ENCODE peak calls at places on chromosomes 5 and 9, in seven cellular contexts. T is A549, Z is astrocyte of the cerebellum, D is choroid plexus epithelial cell, F is AG04450, A is Panc1, S is neural progenitor cell. I is an unnamed sample.

GRCh38 chr5:116865651-116866050 is 291.0 kb upstream of the SEMA6A start:
- DNase-seq in F (no peak), T (no peak), Z (no peak), S (peak), D (no peak), A (no peak), I (no peak)

GRCh38 chr5:311963-312362 is 9.6 kb upstream of the AHRR start:
- DNase-seq in S (no peak), D (no peak), F (no peak), Z (no peak), T (no peak), A (no peak), I (no peak)

GRCh38 chr5:20034717-20035116 is 46.7 kb upstream of the CDH18 start:
- DNase-seq in A (no peak), F (no peak), Z (no peak), S (no peak), D (no peak), T (no peak), I (no peak)

GRCh38 chr5:132180134-132180745 is 47.4 kb downstream of the P4HA2 start:
- DNase-seq in F (peak), S (peak), Z (peak), T (peak), A (peak), D (peak), I (peak)

GRCh38 chr9:88949961-88950340 is 41.3 kb upstream of the S1PR3 start:
- DNase-seq in Z (no peak), D (peak), A (no peak), S (no peak), T (peak), F (no peak), I (no peak)

GRCh38 chr5:181167814-181168488 is 20.6 kb downstream of the OR2V2 start:
- DNase-seq in S (peak), A (no peak), T (peak), D (no peak), Z (no peak), F (no peak), I (no peak)

GRCh38 chr5:115351356-115352195 is 55.1 kb upstream of the CCDC112 start:
- DNase-seq in A (no peak), S (no peak), Z (no peak), D (peak), F (peak), T (peak), I (no peak)

GRCh38 chr9:102459828-102460227 is 535.3 kb upstream of the CYLC2 start:
- DNase-seq in T (no peak), S (no peak), A (no peak), Z (no peak), D (no peak), F (no peak), I (no peak)

GRCh38 chr9:14348241-14349140 is 34.5 kb upstream of the NFIB start:
- DNase-seq in A (no peak), S (peak), D (peak), Z (no peak), F (no peak), T (no peak), I (no peak)

GRCh38 chr9:89408628-89409101 is 89.2 kb downstream of the SEMA4D start:
- DNase-seq in T (no peak), F (no peak), S (no peak), Z (no peak), D (no peak), A (no peak), I (no peak)

GRCh38 chr5:17305964-17306725 is 88.7 kb downstream of the BASP1 start:
- DNase-seq in F (no peak), Z (peak), S (no peak), D (peak), T (peak), A (peak), I (peak)

GRCh38 chr5:72465601-72466563 is 41.3 kb downstream of the ZNF366 start:
- DNase-seq in A (no peak), S (no peak), F (no peak), D (peak), T (no peak), Z (no peak), I (peak)

GRCh38 chr5:51977014-51977413 is 593.8 kb downstream of the ISL1 start:
- DNase-seq in T (no peak), F (no peak), A (no peak), Z (no peak), S (no peak), D (no peak), I (no peak)

GRCh38 chr9:87880116-87880515 is 2.6 kb upstream of the SPATA31E1 start:
- DNase-seq in F (no peak), T (no peak), A (no peak), Z (no peak), S (no peak), D (peak), I (no peak)

GRCh38 chr9:94534901-94535300 is 20.0 kb upstream of the PCAT7 start:
- DNase-seq in Z (no peak), S (no peak), A (no peak), D (no peak), F (no peak), T (no peak), I (no peak)

GRCh38 chr5:83227611-83228010 is 150.3 kb downstream of the XRCC4 start:
- DNase-seq in D (peak), Z (no peak), F (no peak), S (no peak), T (no peak), A (no peak), I (no peak)

GRCh38 chr5:83474170-83474796 is 2.7 kb downstream of the VCAN start:
- DNase-seq in F (peak), A (no peak), Z (peak), S (peak), D (peak), T (peak), I (peak)

GRCh38 chr9:112582371-112582770 is 95.7 kb downstream of the KIAA1958 start:
- DNase-seq in T (no peak), Z (no peak), A (no peak), S (no peak), F (no peak), D (no peak), I (no peak)

GRCh38 chr9:21023861-21024260 is 7.6 kb downstream of the HACD4 start:
- DNase-seq in A (no peak), D (no peak), Z (no peak), T (no peak), F (no peak), S (no peak), I (no peak)

GRCh38 chr5:78983601-78984000 is 1.5 kb downstream of the ARSB start:
- DNase-seq in T (no peak), F (no peak), D (no peak), S (no peak), Z (no peak), A (no peak), I (no peak)

GRCh38 chr9:16884952-16885513 is 14.6 kb upstream of the BNC2 start:
- DNase-seq in Z (no peak), S (no peak), A (no peak), T (no peak), D (peak), F (peak), I (peak)

GRCh38 chr5:151742870-151743294 is 15.5 kb downstream of the ATOX1 start:
- DNase-seq in Z (peak), S (peak), D (peak), T (peak), A (peak), F (peak), I (no peak)

GRCh38 chr5:157198277-157199058 is 17.8 kb downstream of the ITK start:
- DNase-seq in T (no peak), F (no peak), Z (no peak), A (no peak), D (no peak), S (no peak), I (no peak)

GRCh38 chr9:127796899-127797370 is 5.7 kb upstream of the FPGS start:
- DNase-seq in F (no peak), S (peak), Z (no peak), D (peak), A (no peak), T (no peak), I (no peak)

GRCh38 chr9:99666571-99666970 is 155.1 kb upstream of the NR4A3 start:
- DNase-seq in T (no peak), F (no peak), D (peak), A (no peak), S (no peak), Z (no peak), I (no peak)

GRCh38 chr5:127702913-127703575 is at the start of gene CCDC192:
- DNase-seq in A (no peak), D (no peak), T (no peak), Z (no peak), F (no peak), S (peak), I (no peak)

GRCh38 chr5:134224905-134225779 is 731 bp downstream of the PPP2CA start:
- DNase-seq in F (no peak), S (peak), D (peak), A (no peak), Z (peak), T (peak), I (no peak)

GRCh38 chr9:35728041-35728971 is 3.7 kb downstream of the TLN1 start:
- DNase-seq in Z (peak), A (no peak), T (peak), D (peak), F (peak), S (peak), I (peak)

GRCh38 chr5:107630184-107630583 is 40.6 kb downstream of the EFNA5 start:
- DNase-seq in D (no peak), F (no peak), T (no peak), Z (no peak), A (no peak), S (no peak), I (no peak)

GRCh38 chr9:136538599-136539426 is 7.0 kb downstream of the NOTCH1 start:
- DNase-seq in T (no peak), S (no peak), Z (no peak), D (no peak), F (no peak), A (no peak), I (no peak)

GRCh38 chr5:2741946-2742345 is 9.5 kb downstream of the IRX2 start:
- DNase-seq in Z (no peak), D (no peak), F (no peak), A (no peak), S (no peak), T (no peak), I (no peak)

GRCh38 chr5:2739360-2740050 is 12.0 kb downstream of the IRX2 start:
- DNase-seq in S (peak), Z (no peak), D (peak), A (no peak), F (no peak), T (no peak), I (no peak)

GRCh38 chr5:2738700-2739359 is 12.6 kb downstream of the IRX2 start:
- DNase-seq in A (no peak), T (no peak), Z (no peak), F (no peak), D (no peak), S (no peak), I (no peak)

GRCh38 chr5:2740849-2741555 is 10.5 kb downstream of the IRX2 start:
- DNase-seq in F (no peak), S (peak), Z (no peak), A (no peak), T (no peak), D (no peak), I (no peak)

GRCh38 chr5:2740051-2740848 is 11.2 kb downstream of the IRX2 start:
- DNase-seq in F (no peak), T (no peak), Z (no peak), S (peak), A (no peak), D (no peak), I (no peak)
- H3K4me3 ChIP-seq in F (no peak), T (peak), Z (peak), S (peak), A (no peak), D (no peak), I (no peak)

GRCh38 chr5:35783551-35783950 is 73.1 kb upstream of the IL7R start:
- DNase-seq in S (no peak), Z (no peak), T (no peak), F (no peak), D (no peak), A (no peak), I (no peak)
- TF ChIP-seq CTCF in S (no peak), Z (no peak), T (no peak), F (no peak), D (no peak), A (no peak), I (no peak)

GRCh38 chr9:107547772-107548297 is 58.3 kb upstream of the KLF4 start:
- DNase-seq in F (no peak), A (no peak), S (no peak), Z (no peak), T (no peak), D (no peak), I (no peak)
- H3K4me3 ChIP-seq in F (no peak), A (no peak), S (no peak), Z (no peak), T (no peak), D (no peak), I (no peak)

GRCh38 chr9:92029553-92029952 is 79.5 kb upstream of the ROR2 start:
- DNase-seq in D (no peak), A (no peak), T (no peak), S (no peak), F (no peak), Z (no peak), I (no peak)

GRCh38 chr9:92030367-92030766 is 80.3 kb upstream of the ROR2 start:
- DNase-seq in A (no peak), S (no peak), T (no peak), Z (no peak), D (no peak), F (no peak), I (no peak)

DNA sequence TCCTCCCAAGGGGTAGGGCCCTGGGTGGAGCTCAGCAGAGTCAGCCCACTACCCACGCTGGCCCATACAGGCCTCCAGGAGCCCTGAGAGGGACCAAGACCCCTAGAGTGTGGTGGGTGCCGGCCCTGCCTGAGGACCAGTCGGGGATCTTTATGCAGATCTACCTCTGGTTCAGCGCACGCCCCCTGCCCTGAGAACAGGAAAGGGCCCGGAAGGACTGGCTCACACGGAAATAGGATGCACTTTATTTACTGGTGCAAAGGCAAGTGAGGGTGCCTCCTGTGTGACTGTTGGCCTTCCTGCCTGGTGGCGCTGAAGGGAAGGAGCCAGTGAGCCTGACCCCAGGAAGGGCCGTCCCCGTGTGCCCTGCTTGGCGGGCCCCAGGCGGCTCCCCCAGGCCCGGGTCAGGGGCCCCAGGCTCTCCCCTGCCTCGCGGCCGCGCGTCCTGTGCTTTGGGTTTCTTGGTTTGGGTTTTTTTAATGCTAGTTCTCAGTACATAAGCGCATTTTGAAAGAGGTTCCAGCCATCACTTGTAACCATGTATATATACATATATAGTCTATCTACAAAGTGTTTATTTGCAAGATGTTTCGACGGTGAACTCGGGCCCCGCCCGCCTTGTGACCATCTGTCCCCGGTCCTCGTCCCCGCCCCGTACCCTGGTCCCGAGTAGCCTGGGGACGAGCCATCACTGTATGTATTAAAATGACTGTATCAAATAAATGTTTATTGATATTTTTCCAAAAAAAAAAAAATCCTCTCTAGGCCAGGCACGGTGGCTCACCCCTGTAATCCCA is 76.4 kb upstream of the ROR2 start:
- DNase-seq in F (no peak), A (no peak), S (no peak), D (no peak), T (no peak), Z (no peak), I (no peak)
- TF ChIP-seq CTCF in F (no peak), A (no peak), S (no peak), D (no peak), T (no peak), Z (no peak), I (no peak)

GRCh38 chr5:119335261-119335677 is 20.6 kb upstream of the TNFAIP8 start:
- DNase-seq in D (no peak), F (no peak), S (no peak), A (no peak), T (no peak), Z (no peak), I (no peak)

GRCh38 chr5:119330367-119331183 is 25.2 kb upstream of the TNFAIP8 start:
- DNase-seq in A (no peak), D (no peak), Z (no peak), F (no peak), T (no peak), S (no peak), I (no peak)

GRCh38 chr5:119331566-119332095 is 24.2 kb upstream of the TNFAIP8 start:
- DNase-seq in D (no peak), S (no peak), F (no peak), T (no peak), A (no peak), Z (no peak), I (no peak)

GRCh38 chr5:119333421-119333851 is 22.4 kb upstream of the TNFAIP8 start:
- DNase-seq in D (no peak), A (no peak), S (no peak), T (no peak), F (no peak), Z (no peak), I (no peak)

GRCh38 chr5:119332978-119333401 is 22.8 kb upstream of the TNFAIP8 start:
- DNase-seq in D (no peak), F (no peak), T (no peak), Z (no peak), A (no peak), S (no peak), I (no peak)
- H3K4me3 ChIP-seq in D (no peak), F (no peak), T (no peak), Z (no peak), A (no peak), S (no peak), I (no peak)

GRCh38 chr5:60007724-60008123 is 114.2 kb upstream of the PDE4D start:
- DNase-seq in T (no peak), S (no peak), F (no peak), D (no peak), Z (no peak), A (no peak), I (no peak)

GRCh38 chr5:60014331-60014730 is 120.8 kb upstream of the PDE4D start:
- DNase-seq in Z (no peak), T (no peak), S (no peak), A (no peak), D (no peak), F (no peak), I (no peak)

GRCh38 chr5:60010328-60010727 is 116.8 kb upstream of the PDE4D start:
- DNase-seq in D (no peak), A (no peak), S (no peak), T (peak), Z (no peak), F (no peak), I (no peak)
- TF ChIP-seq CTCF in D (peak), A (no peak), S (peak), T (no peak), Z (peak), F (no peak), I (no peak)